ENCODE peak calls at places on chromosomes 6 and 20, in seven cellular contexts. B is GM12878, S is K562, P is HepG2, D is HCT116, X is H1, K is SK-N-SH. F is an unnamed sample.

GRCh38 chr20:43490038-43490437 is 17.5 kb upstream of the L3MBTL1 start:
- DNase-seq in B (no peak), S (no peak), P (no peak), D (no peak), X (no peak), K (no peak), F (no peak)

GRCh38 chr6:127515794-127516675 is 3.1 kb downstream of the MTCL3 start:
- DNase-seq in B (no peak), S (peak), P (no peak), D (peak), X (peak), K (peak), F (no peak)

GRCh38 chr6:10561566-10562088 is 40.5 kb downstream of the GCNT2 start:
- DNase-seq in B (no peak), S (no peak), P (no peak), D (no peak), X (no peak), K (no peak), F (no peak)

GRCh38 chr20:21767739-21768223 is 62.3 kb downstream of the PAX1 start:
- DNase-seq in B (no peak), S (peak), P (peak), D (no peak), X (peak), K (peak), F (peak)

GRCh38 chr6:156809034-156809433 is 31.9 kb downstream of the ARID1B start:
- DNase-seq in B (peak), S (peak), P (no peak), D (no peak), X (no peak), K (no peak), F (no peak)

GRCh38 chr20:57256205-57256604 is 10.2 kb downstream of the BMP7 start:
- DNase-seq in B (no peak), S (no peak), P (no peak), D (no peak), X (no peak), K (no peak), F (no peak)

GRCh38 chr6:22825210-22825609 is 255.8 kb downstream of the HDGFL1 start:
- DNase-seq in B (no peak), S (no peak), P (no peak), D (no peak), X (no peak), K (no peak), F (no peak)

GRCh38 chr6:149031545-149032317 is 284.9 kb downstream of the UST start:
- DNase-seq in B (no peak), S (no peak), P (peak), D (peak), X (no peak), K (peak), F (peak)

GRCh38 chr6:149118737-149119653 is 198.5 kb upstream of the TAB2 start:
- DNase-seq in B (no peak), S (peak), P (no peak), D (no peak), X (no peak), K (no peak), F (no peak)

GRCh38 chr6:10800810-10801209 is 37.5 kb downstream of the MAK start:
- DNase-seq in B (no peak), S (no peak), P (peak), D (peak), X (no peak), K (no peak), F (no peak)

GRCh38 chr6:117138407-117138806 is 127.0 kb upstream of the VGLL2 start:
- DNase-seq in B (no peak), S (no peak), P (no peak), D (no peak), X (no peak), K (no peak), F (no peak)

GRCh38 chr6:26576929-26577719 is 19.6 kb upstream of the ABT1 start:
- DNase-seq in B (no peak), S (peak), P (peak), D (peak), X (peak), K (no peak), F (no peak)

GRCh38 chr6:84263557-84263956 is 36.1 kb upstream of the CEP162 start:
- DNase-seq in B (no peak), S (no peak), P (peak), D (no peak), X (no peak), K (no peak), F (peak)

GRCh38 chr6:39296745-39297640 is 17.2 kb downstream of the KCNK17 start:
- DNase-seq in B (no peak), S (no peak), P (no peak), D (no peak), X (no peak), K (peak), F (no peak)

GRCh38 chr6:121592955-121593665 is 157.7 kb downstream of the GJA1 start:
- DNase-seq in B (no peak), S (no peak), P (no peak), D (no peak), X (no peak), K (peak), F (no peak)

GRCh38 chr6:70479236-70479635 is 65.9 kb downstream of the FAM135A start:
- DNase-seq in B (no peak), S (no peak), P (no peak), D (no peak), X (no peak), K (peak), F (no peak)

GRCh38 chr20:45842169-45842812 is 8.7 kb downstream of the SNX21 start:
- DNase-seq in B (peak), S (no peak), P (no peak), D (no peak), X (no peak), K (no peak), F (no peak)

GRCh38 chr20:325889-326644 is 715 bp downstream of the SOX12 start:
- DNase-seq in B (no peak), S (peak), P (peak), D (no peak), X (no peak), K (peak), F (no peak)

GRCh38 chr6:97978855-97979271 is 695.8 kb upstream of the MMS22L start:
- DNase-seq in B (no peak), S (peak), P (peak), D (peak), X (no peak), K (no peak), F (peak)

GRCh38 chr6:154619183-154619582 is 108.7 kb upstream of the CNKSR3 start:
- DNase-seq in B (no peak), S (no peak), P (no peak), D (no peak), X (no peak), K (no peak), F (peak)

GRCh38 chr20:17615645-17616479 is 46.0 kb downstream of the DSTN start:
- DNase-seq in B (no peak), S (no peak), P (no peak), D (no peak), X (no peak), K (peak), F (no peak)

GRCh38 chr20:51412991-51413471 is 129.5 kb downstream of the NFATC2 start:
- DNase-seq in B (no peak), S (no peak), P (peak), D (no peak), X (no peak), K (peak), F (no peak)

GRCh38 chr6:20911826-20912225 is 377.6 kb downstream of the CDKAL1 start:
- DNase-seq in B (no peak), S (no peak), P (no peak), D (no peak), X (no peak), K (no peak), F (no peak)

GRCh38 chr6:20907486-20908071 is 373.3 kb downstream of the CDKAL1 start:
- DNase-seq in B (no peak), S (peak), P (no peak), D (no peak), X (no peak), K (no peak), F (no peak)

GRCh38 chr6:20909621-20910020 is 375.4 kb downstream of the CDKAL1 start:
- DNase-seq in B (no peak), S (no peak), P (no peak), D (no peak), X (no peak), K (no peak), F (no peak)

GRCh38 chr6:20905377-20905776 is 371.1 kb downstream of the CDKAL1 start:
- DNase-seq in B (no peak), S (no peak), P (no peak), D (no peak), X (no peak), K (no peak), F (no peak)

DNA sequence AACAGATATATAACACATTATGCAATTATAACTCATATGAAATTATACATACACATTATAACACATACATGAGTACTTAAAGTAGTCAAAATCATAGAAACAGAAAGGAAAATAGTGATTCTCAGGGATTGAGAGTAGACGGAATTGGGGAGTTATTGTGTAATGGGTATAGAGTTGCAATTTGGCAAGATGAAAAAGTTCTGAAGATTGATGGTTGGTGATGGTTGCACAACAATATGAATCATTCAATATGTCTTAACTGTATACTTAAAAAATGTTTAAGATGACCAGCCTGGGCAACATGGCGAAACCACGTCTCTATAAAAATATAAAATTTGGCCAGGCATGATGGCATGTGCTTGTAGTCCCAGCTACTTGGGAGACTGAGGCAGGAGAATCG is 372.7 kb downstream of the CDKAL1 start:
- DNase-seq in B (no peak), S (no peak), P (no peak), D (no peak), X (no peak), K (no peak), F (no peak)
- TF ChIP-seq JUND in B (no peak), S (no peak), P (no peak), D (no peak), X (no peak), K (no peak), F (no peak)

GRCh38 chr20:10094566-10095173 is 59.9 kb downstream of the ANKEF1 start:
- DNase-seq in B (no peak), S (no peak), P (no peak), D (no peak), X (no peak), K (no peak), F (no peak)

GRCh38 chr20:10090588-10091166 is 55.9 kb downstream of the ANKEF1 start:
- DNase-seq in B (no peak), S (peak), P (peak), D (peak), X (peak), K (peak), F (peak)

GRCh38 chr20:10096790-10097189 is 62.0 kb downstream of the ANKEF1 start:
- DNase-seq in B (no peak), S (no peak), P (no peak), D (no peak), X (no peak), K (no peak), F (no peak)

GRCh38 chr20:10089871-10090587 is 55.2 kb downstream of the ANKEF1 start:
- DNase-seq in B (no peak), S (no peak), P (no peak), D (no peak), X (no peak), K (no peak), F (no peak)

DNA sequence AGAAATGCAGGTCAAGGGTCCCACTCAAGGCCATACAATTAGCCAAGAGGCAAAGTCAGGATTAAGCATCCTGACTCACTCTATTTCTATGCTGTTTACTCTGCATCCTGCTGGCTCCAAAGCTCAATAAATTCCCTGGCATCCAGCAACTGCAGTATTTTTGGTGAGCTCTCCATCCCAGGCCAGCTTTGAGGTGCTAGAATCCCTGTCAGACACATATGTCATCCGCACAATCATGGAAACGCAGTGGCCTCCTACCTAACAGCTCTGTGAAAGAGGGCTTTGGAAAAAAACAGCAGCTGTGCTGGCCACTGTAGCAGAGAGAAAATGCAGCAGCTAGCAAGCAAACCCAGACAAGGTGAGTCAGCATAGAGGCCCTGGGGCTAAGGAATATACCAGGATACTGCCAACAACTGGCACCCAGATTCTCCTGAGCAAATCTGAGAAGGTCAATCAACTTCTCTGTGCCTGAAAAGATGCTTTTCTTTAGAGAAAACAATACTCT is 58.4 kb downstream of the ANKEF1 start:
- DNase-seq in B (no peak), S (no peak), P (no peak), D (no peak), X (no peak), K (no peak), F (no peak)
- TF ChIP-seq JUND in B (no peak), S (no peak), P (no peak), D (peak), X (no peak), K (peak), F (no peak)

DNA sequence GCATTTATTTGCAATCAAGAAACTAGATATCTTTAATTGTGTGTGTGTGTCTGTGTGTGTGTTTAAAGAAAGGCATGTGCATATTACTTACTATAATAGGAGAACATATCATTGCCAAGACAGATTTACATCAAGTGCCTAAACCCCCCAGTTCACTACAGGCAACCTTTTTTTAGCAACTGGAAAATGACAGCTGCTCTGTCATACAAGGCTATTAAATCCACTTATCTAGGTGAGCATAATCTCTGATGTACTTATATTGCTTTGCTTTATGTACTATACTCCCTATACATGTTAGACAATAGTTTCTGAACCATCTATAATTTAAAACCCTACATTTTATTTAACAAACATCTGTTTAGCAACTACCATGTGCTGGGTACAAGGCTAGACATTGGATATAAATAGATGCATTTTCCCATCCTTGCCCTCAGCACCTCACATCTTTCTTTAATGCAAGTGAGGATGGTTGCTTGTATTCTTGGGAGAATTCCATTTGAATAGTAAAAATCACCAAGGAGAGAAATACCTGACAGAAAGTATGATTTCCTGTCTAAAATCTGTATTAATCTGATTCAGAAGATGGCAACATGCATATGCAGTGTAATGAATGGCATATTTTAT is 398.3 kb downstream of the LAMA2 start:
- DNase-seq in B (no peak), S (no peak), P (no peak), D (no peak), X (no peak), K (no peak), F (no peak)
- TF ChIP-seq JUND in B (no peak), S (no peak), P (no peak), D (no peak), X (no peak), K (no peak), F (no peak)

GRCh38 chr20:63691711-63692435 is 4.6 kb upstream of the TNFRSF6B start:
- DNase-seq in B (no peak), S (no peak), P (no peak), D (no peak), X (no peak), K (no peak), F (no peak)
- TF ChIP-seq JUND in B (no peak), S (no peak), P (no peak), D (no peak), X (no peak), K (no peak), F (no peak)

GRCh38 chr6:137881522-137881886 is 14.4 kb downstream of the TNFAIP3 start:
- DNase-seq in B (no peak), S (no peak), P (no peak), D (no peak), X (no peak), K (no peak), F (no peak)
- TF ChIP-seq JUND in B (no peak), S (no peak), P (no peak), D (no peak), X (no peak), K (no peak), F (no peak)

DNA sequence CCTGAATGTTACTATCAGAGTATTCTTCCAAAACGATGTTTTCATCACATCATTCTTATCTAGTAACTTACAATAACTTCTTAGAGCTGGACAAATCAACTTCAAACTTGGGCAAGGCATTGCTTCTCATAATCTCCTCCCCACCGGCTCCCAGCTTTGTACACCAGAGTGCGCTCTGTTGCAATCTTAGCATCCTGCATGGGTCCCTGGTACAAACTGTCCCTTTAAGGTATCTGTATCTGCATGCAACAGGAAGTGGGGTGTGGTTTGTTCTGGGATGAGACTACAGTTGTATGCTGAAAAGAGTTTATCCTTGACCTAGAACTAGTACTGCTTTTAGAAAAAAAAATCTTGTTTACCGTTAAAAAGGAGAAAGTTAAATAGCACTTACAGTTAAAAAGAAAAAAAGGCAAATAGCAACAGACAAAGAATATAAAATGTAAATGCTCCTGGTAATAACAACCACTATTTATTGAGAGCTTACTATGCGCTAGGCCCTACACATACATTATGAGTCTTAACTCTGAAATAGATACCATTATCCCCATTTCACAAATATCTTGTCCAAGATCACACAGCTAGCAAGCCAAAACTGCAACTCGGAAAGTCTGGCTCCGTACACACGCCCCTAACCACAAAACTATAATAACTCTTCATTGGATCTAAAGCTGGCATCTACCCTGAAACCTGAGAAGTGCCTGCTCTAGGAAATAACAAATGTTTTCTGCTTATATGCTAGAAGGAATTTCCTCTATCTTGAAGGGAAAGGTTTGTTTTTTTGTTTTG is 9.8 kb upstream of the HECA start:
- DNase-seq in B (peak), S (peak), P (peak), D (peak), X (no peak), K (peak), F (peak)
- TF ChIP-seq JUND in B (no peak), S (no peak), P (no peak), D (no peak), X (no peak), K (no peak), F (no peak)

DNA sequence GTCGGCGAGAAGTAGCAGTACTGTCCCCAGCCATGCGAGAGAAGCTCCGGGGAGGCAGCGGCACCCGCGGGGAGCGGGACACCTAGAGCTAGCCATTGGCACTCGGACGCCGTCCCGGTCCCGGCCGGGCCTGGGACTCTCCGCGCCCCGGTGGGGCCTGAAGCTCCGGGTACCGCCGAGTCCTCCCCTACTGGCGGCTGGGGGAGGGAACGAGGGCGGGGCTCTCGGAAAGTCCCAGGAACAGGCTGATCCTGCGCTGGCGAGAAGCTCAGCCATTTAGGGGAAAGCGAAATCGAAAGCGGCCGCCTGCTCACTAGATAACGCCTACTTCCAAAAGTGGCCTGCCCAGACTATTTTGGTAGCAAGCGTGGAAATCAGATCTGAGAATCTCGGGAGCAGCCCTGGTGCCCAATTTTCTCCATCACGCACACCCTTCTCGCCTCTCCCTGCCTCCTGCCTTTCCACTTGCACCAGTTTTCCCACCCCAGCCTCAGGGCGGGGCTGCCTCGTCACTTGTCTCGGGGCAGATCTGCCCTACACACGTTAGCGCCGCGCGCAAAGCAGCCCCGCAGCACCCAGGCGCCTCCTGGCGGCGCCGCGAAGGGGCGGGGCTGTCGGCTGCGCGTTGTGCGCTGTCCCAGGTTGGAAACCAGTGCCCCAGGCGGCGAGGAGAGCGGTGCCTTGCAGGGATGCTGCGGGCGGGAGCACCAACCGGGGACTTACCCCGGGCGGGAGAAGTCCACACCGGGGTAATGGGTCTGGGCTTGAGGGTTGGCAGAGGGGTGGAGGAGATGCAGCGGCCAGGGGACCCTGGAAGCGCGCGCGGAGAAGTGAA is at the start of the genes PSMB9 and TAP1:
- DNase-seq in B (peak), S (peak), P (peak), D (peak), X (peak), K (peak), F (peak)
- TF ChIP-seq JUND in B (no peak), S (peak), P (no peak), D (no peak), X (no peak), K (no peak), F (no peak)